ENCODE peak calls at places on chromosomes 12 and 14, in five cellular contexts. B is astrocyte of the spinal cord, Z is hepatocyte, T is left lung, F is IMR-90. E is an unnamed sample.

GRCh38 chr14:101233861-101234587 is 327.3 kb upstream of the DIO3 start:
- DNase-seq in T (no peak), F (no peak), B (no peak), Z (no peak), E (no peak)

GRCh38 chr14:55739967-55740707 is 160.1 kb downstream of the KTN1 start:
- DNase-seq in B (no peak), Z (no peak), F (no peak), T (no peak), E (no peak)

GRCh38 chr12:89943461-89943860 is 234.8 kb upstream of the ATP2B1 start:
- DNase-seq in Z (no peak), B (no peak), F (no peak), T (no peak), E (no peak)

GRCh38 chr12:65858831-65859230 is 34.5 kb downstream of the HMGA2 start:
- DNase-seq in Z (no peak), T (no peak), F (peak), B (no peak), E (peak)

GRCh38 chr12:40107098-40107802 is 1.4 kb upstream of the SLC2A13 start:
- DNase-seq in Z (peak), B (peak), T (peak), F (peak), E (peak)

GRCh38 chr14:46596236-46596635 is 55.3 kb downstream of the RPL10L start:
- DNase-seq in T (no peak), F (no peak), B (no peak), Z (no peak), E (no peak)

GRCh38 chr14:103281496-103282231 is 52.4 kb upstream of the EIF5 start:
- DNase-seq in B (peak), T (no peak), Z (peak), F (peak), E (no peak)

GRCh38 chr12:92070054-92070863 is 75.4 kb downstream of the BTG1 start:
- DNase-seq in B (no peak), T (no peak), F (no peak), Z (peak), E (no peak)

GRCh38 chr12:55797068-55797467 is 20.5 kb downstream of the SARNP start:
- DNase-seq in Z (peak), F (peak), B (peak), T (no peak), E (peak)

DNA sequence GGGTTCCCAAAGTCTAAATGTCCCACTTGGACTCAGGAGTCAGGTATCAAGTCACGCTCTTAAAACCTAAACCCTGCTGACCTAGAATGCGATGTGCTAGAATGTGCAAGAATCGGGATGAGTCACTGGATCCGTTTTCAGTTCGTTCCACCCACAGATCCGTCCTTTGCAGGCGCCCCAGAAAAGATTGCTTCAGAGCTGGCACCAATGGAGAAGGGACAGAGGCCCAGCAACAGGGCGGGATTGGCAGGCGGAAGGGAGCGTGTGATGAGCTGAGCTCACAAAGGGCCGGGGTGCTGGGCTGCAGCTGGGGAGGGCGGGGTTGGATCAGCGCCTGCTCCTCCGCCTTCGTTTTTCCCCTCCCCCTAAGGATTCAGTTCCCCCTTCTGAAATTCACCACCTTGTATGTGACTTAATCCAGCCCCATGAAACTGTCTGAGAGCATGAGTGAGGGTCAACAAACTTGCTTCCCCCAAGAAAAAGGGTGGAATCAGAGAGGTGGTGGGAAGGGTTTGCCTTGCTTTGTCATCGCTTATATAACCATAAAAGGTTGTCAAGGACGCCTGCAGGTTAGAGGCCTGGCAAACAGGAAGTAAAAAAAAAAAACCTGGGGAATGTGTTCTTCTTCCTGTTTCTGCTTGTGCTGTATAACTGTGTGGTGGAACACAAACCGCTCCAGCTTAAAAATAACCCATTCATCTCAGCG is 2.8 kb upstream of the UBC start:
- DNase-seq in B (peak), T (peak), F (peak), Z (peak), E (peak)
- H3K4me3 ChIP-seq in B (peak), T (peak), F (peak), Z (peak), E (peak)

DNA sequence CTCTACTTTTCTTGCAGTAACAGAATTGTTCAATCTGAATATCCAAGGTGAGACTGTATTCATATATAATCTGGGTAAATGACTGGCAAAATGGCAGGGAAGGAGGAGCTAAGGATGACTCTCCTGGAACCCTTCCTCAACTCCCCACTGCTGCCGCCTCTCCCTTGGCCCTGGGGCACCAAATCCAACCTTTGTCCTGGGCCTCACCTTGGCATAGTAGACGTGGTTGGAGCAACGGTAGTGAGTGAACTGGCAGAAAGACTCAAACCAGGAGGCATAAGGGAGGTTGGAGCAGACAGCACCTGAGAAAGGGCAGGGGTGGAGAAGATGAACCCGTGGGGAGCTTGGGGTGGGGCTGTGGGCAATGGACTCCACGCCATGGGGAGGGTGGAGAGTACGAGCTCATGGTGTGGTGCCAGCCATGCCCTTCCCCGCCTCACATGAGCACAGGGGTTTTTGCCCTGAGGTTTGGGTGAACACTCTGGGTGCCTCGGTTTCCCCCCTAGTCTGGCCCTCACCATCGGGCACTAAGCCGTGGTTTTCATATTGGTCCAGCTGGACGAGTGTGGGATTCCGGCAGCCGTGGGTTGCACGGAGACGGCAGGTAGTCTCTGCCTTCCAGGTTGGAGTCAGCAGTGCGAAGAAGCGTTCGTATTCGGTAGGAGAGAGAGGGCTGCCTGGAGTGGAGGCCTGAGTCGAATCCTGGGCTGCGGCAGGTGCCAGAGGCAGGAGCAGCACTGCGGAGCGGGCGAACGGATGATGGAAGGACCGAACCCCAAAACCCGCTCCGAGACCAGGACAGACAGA is 753 bp downstream of the ACRBP start:
- DNase-seq in Z (no peak), B (no peak), T (no peak), F (no peak), E (no peak)
- H3K4me3 ChIP-seq in Z (no peak), B (peak), T (peak), F (no peak), E (peak)

GRCh38 chr14:22978487-22978837 is 3.9 kb downstream of the AJUBA start:
- DNase-seq in T (no peak), F (no peak), B (no peak), Z (no peak), E (no peak)

GRCh38 chr14:22979748-22980392 is 2.5 kb downstream of the AJUBA start:
- DNase-seq in T (no peak), Z (no peak), F (no peak), B (no peak), E (no peak)

GRCh38 chr14:22980672-22981089 is 1.7 kb downstream of the AJUBA start:
- DNase-seq in B (peak), T (peak), F (peak), Z (peak), E (no peak)

GRCh38 chr14:22977684-22978486 is 4.5 kb downstream of the AJUBA start:
- DNase-seq in Z (peak), B (peak), F (peak), T (peak), E (no peak)

GRCh38 chr14:22978873-22979671 is 3.3 kb downstream of the AJUBA start:
- DNase-seq in Z (peak), F (no peak), B (no peak), T (no peak), E (no peak)
- H3K4me3 ChIP-seq in Z (peak), F (peak), B (peak), T (peak), E (peak)

DNA sequence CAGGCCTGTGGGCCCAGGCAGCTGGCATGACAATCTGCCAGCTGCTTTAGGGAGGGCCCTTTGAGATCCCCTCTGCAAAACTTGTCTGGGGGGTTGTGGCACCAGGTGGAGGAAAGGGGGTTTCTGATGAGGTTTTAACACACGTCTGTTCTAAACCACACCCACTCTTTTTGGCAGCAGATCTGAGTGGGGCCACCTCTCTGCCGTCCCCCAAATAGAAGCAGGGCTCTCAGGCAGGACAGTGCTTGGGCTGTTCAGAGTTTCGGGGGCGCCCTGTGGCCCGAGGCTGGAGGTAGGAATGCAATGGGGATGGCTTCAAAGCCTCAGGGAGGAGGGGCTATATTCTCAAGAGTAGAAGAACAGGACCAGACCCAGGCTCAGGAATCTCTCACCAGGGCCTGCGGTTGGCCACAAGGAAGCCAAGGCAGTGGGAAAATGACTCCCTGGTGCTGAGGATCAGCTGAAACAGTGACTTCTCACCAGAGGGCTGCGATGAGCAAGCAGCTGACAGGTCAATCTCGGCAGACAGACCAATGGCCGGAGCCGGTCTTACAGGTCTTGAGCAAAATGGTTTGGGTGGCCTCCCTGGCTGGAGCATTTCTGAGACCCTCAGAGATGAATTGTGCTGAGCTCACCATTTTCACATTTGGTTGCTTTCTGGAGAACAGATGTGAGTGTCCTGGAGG is 1.5 kb upstream of the KRT5 start:
- DNase-seq in T (no peak), F (no peak), Z (no peak), B (peak), E (no peak)
- H3K4me3 ChIP-seq in T (no peak), F (no peak), Z (no peak), B (no peak), E (no peak)

GRCh38 chr14:94599656-94600004 is 12.6 kb upstream of the SERPINA3 start:
- DNase-seq in B (no peak), F (no peak), Z (peak), T (no peak), E (no peak)
- H3K4me3 ChIP-seq in B (no peak), F (no peak), Z (no peak), T (no peak), E (no peak)

GRCh38 chr14:65258391-65258790 is 154.1 kb upstream of the FUT8 start:
- DNase-seq in Z (no peak), B (peak), F (peak), T (no peak), E (peak)

GRCh38 chr14:65256714-65257113 is 154.4 kb upstream of the MAX start:
- DNase-seq in T (no peak), B (no peak), Z (no peak), F (no peak), E (no peak)

GRCh38 chr14:65255029-65255545 is 152.8 kb upstream of the MAX start:
- DNase-seq in T (no peak), F (peak), Z (peak), B (peak), E (no peak)

GRCh38 chr14:65257405-65257804 is 155.1 kb upstream of the MAX start:
- DNase-seq in B (no peak), T (no peak), Z (no peak), F (no peak), E (no peak)

DNA sequence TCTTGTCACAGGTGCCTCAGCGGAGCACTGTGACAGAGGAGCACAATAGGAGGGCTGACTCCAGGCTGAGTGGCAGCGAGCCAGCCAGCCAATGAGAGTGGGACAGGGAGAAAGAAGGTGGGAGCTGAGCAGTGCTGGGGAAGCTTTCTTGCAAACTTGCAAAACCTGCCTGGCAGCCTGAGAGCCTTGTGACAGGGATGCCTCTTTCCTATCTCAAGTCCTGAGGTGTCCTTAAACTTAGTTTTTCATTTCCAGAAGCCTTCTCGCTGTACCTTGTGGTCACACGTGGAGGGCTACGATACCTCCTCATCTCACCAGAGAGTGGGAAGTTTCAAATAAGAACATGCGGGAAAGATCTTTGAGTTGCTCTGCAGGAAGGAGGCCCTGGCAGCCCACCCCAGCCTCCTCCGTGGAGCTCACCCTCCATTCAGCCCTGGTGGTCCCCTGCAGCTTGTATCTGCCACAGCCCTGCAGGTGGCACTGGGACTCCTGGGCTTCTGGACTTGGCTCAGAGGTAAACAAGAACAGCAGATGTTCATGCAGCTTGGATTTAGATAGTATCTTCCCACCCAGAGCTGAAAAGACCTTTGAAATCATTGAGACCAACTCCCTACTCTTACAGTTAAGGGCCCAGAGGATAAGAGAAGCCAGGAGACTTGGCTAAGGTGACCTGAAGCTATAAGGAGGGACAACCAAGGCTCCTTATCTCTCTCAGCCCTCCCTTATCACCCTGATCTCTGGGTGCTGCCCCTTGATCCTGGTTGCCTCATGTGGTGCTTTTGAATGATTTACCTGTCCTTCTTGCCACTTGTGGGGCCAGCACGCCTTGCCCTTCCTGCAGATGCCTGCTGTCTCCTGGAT is 153.5 kb upstream of the MAX start:
- DNase-seq in T (no peak), B (no peak), Z (peak), F (no peak), E (no peak)
- H3K4me3 ChIP-seq in T (no peak), B (no peak), Z (no peak), F (no peak), E (no peak)

GRCh38 chr12:68361953-68362352 is 29.8 kb upstream of the MDM1 start:
- DNase-seq in T (no peak), Z (no peak), F (no peak), B (no peak), E (no peak)

GRCh38 chr12:68367136-68367535 is 35.0 kb upstream of the MDM1 start:
- DNase-seq in Z (no peak), B (no peak), F (no peak), T (no peak), E (no peak)

GRCh38 chr12:68367903-68368302 is 35.7 kb upstream of the MDM1 start:
- DNase-seq in F (no peak), B (no peak), Z (no peak), T (no peak), E (no peak)

GRCh38 chr12:68368332-68368731 is 36.2 kb upstream of the MDM1 start:
- DNase-seq in B (no peak), Z (no peak), F (no peak), T (no peak), E (peak)

GRCh38 chr12:68364893-68365725 is 32.9 kb upstream of the MDM1 start:
- DNase-seq in T (peak), F (peak), B (peak), Z (peak), E (peak)
- H3K4me3 ChIP-seq in T (peak), F (peak), B (peak), Z (no peak), E (peak)

DNA sequence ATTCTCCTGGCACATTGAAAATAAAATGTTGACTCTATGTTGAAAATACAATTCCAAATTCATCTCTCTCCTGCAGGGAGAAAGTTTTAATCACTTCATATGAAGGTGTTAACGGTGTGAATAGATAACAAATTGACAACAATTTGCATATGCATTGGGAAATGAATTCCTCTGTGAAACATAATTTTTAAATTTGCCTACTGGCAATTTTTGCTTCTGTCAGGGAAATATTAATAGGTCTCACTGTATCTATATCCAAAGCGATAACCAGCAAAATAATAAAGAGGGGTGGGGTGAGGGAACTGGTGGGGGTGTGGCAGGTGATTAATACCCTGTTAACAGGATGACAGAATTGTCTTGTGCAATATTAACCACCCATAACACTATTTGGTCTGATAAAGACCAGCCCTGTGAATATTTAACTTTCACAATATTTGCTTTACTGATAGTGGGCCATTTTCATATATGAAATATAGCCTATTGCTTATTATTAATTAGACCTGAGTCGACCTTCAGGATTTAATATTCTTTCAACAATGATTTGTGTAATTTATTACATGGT is 239.0 kb upstream of the SSTR1 start:
- DNase-seq in Z (no peak), B (no peak), F (no peak), T (no peak), E (no peak)
- H3K4me3 ChIP-seq in Z (no peak), B (no peak), F (no peak), T (no peak), E (no peak)

E was measured in skeletal muscle cell.